ENCODE peak calls at places on chromosomes 11 and 22, in eight cellular contexts. I is stimulated activated CD8-positive, alpha-beta memory T cell treated with anti-CD3 and anti-CD28 coated beads, Interleukin-15, amount 100 ng/mL, for 24 hours; G is activated naive CD4-positive, alpha-beta T cell treated with anti-CD3 and anti-CD28 coated beads, Interleukin-2, amount 10 ng/mL, durations not matched to agents 7 days and 5 days; C is neural crest cell; L is fibroblast of pulmonary artery; A is GM23248; H is NCI-H1105 treated with DMSO at 0.1 percent for 48 hours; T is H54. Z is an unnamed sample.

GRCh38 chr11:93984205-93984586 is 37.0 kb upstream of the HEPHL1 start:
- DNase-seq in A (peak; percentile 49), H (no peak), C (no peak), L (no peak), T (no peak), G (no peak), I (no peak), Z (no peak)

GRCh38 chr11:67373916-67374570 is 645 bp upstream of the CLCF1 start:
- DNase-seq in G (peak; percentile 71), T (peak; percentile 90), L (peak; percentile 95), I (no peak), A (peak; percentile 99), C (peak; percentile 55), H (no peak), Z (peak; percentile 99)

GRCh38 chr22:49827853-49828598 is at the start of gene BRD1:
- DNase-seq in L (peak; percentile 66), G (peak; percentile 66), T (no peak), I (peak; percentile 40), A (peak; percentile 88), C (no peak), H (peak; percentile 21), Z (peak; percentile 64)

GRCh38 chr11:89604281-89604680 is 105.8 kb upstream of the TRIM77 start:
- DNase-seq in L (no peak), G (no peak), H (no peak), T (no peak), C (no peak), A (no peak), I (no peak), Z (no peak)

GRCh38 chr11:110200241-110200640 is 96.2 kb downstream of the RDX start:
- DNase-seq in H (no peak), G (no peak), L (peak; percentile 71), I (no peak), C (no peak), A (peak; percentile 54), T (no peak), Z (no peak)

GRCh38 chr11:33885338-33886005 is 6.4 kb downstream of the LMO2 start:
- DNase-seq in C (no peak), T (no peak), I (no peak), H (no peak), A (no peak), L (no peak), G (no peak), Z (no peak)

GRCh38 chr22:37320726-37321286 is 38.5 kb downstream of the CYTH4 start:
- DNase-seq in C (no peak), A (no peak), G (no peak), I (no peak), T (no peak), H (no peak), L (no peak), Z (no peak)

GRCh38 chr11:134557571-134558257 is 145.7 kb upstream of the B3GAT1 start:
- DNase-seq in I (no peak), G (no peak), T (no peak), L (no peak), C (no peak), A (no peak), H (no peak), Z (no peak)

GRCh38 chr11:118790357-118791014 is 478 bp downstream of the DDX6 start:
- DNase-seq in C (peak; percentile 51), A (peak; percentile 76), H (peak; percentile 68), I (peak; percentile 14), L (peak; percentile 53), T (peak; percentile 16), G (peak; percentile 68), Z (peak; percentile 58)

GRCh38 chr22:17303840-17304779 is 65.2 kb upstream of the CECR2 start:
- DNase-seq in G (peak; percentile 64), A (no peak), L (no peak), I (no peak), T (no peak), C (no peak), H (no peak), Z (no peak)

GRCh38 chr11:107732327-107733051 is 20.6 kb upstream of the SLN start:
- DNase-seq in G (no peak), L (no peak), A (no peak), H (no peak), T (no peak), C (no peak), I (no peak), Z (peak; percentile 65)

GRCh38 chr11:3124821-3125220 is 40.3 kb downstream of the OSBPL5 start:
- DNase-seq in I (no peak), C (no peak), L (no peak), T (no peak), H (no peak), G (no peak), A (no peak), Z (no peak)

GRCh38 chr11:95849087-95849825 is 59.0 kb downstream of the CEP57 start:
- DNase-seq in C (peak; percentile 15), H (peak; percentile 34), T (no peak), G (peak; percentile 43), L (peak; percentile 88), A (peak; percentile 84), I (no peak), Z (peak; percentile 68)

GRCh38 chr11:28759311-28759710 is 651.1 kb downstream of the METTL15 start:
- DNase-seq in C (no peak), I (no peak), A (no peak), G (no peak), T (no peak), L (peak; percentile 70), H (no peak), Z (no peak)

GRCh38 chr22:35177811-35178210 is 79.5 kb upstream of the HMGXB4 start:
- DNase-seq in A (no peak), I (no peak), T (no peak), H (no peak), L (no peak), G (no peak), C (no peak), Z (no peak)

GRCh38 chr22:44543781-44544181 is 45.7 kb upstream of the RTL6 start:
- DNase-seq in G (no peak), H (no peak), A (peak; percentile 61), T (no peak), L (no peak), C (no peak), I (no peak), Z (no peak)

GRCh38 chr11:80899381-80899780 is 1458.6 kb upstream of the TENM4 start:
- DNase-seq in L (peak; percentile 78), T (no peak), C (no peak), G (no peak), H (peak; percentile 69), I (no peak), A (peak; percentile 48), Z (peak; percentile 3)

GRCh38 chr11:74672956-74673895 is 58.0 kb downstream of the CHRDL2 start:
- DNase-seq in L (peak; percentile 99), T (peak; percentile 92), G (no peak), I (no peak), A (peak; percentile 97), C (no peak), H (no peak), Z (peak; percentile 97)

GRCh38 chr11:81658722-81659121 is 1074.9 kb downstream of the FAM181B start:
- DNase-seq in T (peak; percentile 17), I (no peak), L (peak; percentile 16), G (peak; percentile 25), A (peak; percentile 36), H (peak; percentile 15), C (no peak), Z (no peak)

GRCh38 chr11:1231396-1232327 is 8.8 kb downstream of the MUC5B start:
- DNase-seq in H (peak; percentile 8), T (no peak), C (no peak), G (peak; percentile 11), L (no peak), A (no peak), I (no peak), Z (no peak)

GRCh38 chr11:11841121-11841604 is 609 bp upstream of the USP47 start:
- DNase-seq in H (peak; percentile 50), G (no peak), T (peak; percentile 7), C (no peak), L (peak; percentile 24), A (peak; percentile 58), I (peak; percentile 6), Z (peak; percentile 36)

GRCh38 chr11:115676206-115676605 is 172.0 kb upstream of the CADM1 start:
- DNase-seq in A (no peak), T (no peak), I (no peak), G (no peak), L (no peak), C (no peak), H (peak; percentile 80), Z (no peak)

GRCh38 chr11:95337175-95337957 is 106.4 kb upstream of the SESN3 start:
- DNase-seq in A (peak; percentile 70), T (no peak), L (peak; percentile 67), I (no peak), C (peak; percentile 4), G (peak; percentile 83), H (peak; percentile 97), Z (peak; percentile 59)

GRCh38 chr11:12189543-12190235 is 79.3 kb downstream of the MICAL2 start:
- DNase-seq in A (no peak), T (no peak), H (peak; percentile 93), L (no peak), G (peak; percentile 37), C (no peak), I (no peak), Z (peak; percentile 77)

GRCh38 chr11:115581871-115582639 is 77.8 kb upstream of the CADM1 start:
- DNase-seq in G (no peak), T (no peak), H (peak; percentile 94), I (no peak), A (no peak), C (no peak), L (no peak), Z (peak; percentile 41)

GRCh38 chr11:97610000-97610399 is 1220.2 kb downstream of the JRKL start:
- DNase-seq in G (no peak), H (no peak), C (no peak), T (no peak), I (no peak), A (peak; percentile 0), L (peak; percentile 29), Z (no peak)

GRCh38 chr22:31122532-31123291 is at the start of gene INPP5J:
- DNase-seq in C (peak; percentile 41), G (no peak), A (peak; percentile 68), H (peak; percentile 80), I (no peak), L (peak; percentile 49), T (peak; percentile 73), Z (no peak)

GRCh38 chr22:42076764-42077485 is 2.6 kb upstream of the SMDT1 start:
- DNase-seq in T (no peak), A (no peak), C (no peak), I (no peak), G (no peak), L (no peak), H (no peak), Z (no peak)

GRCh38 chr11:78444726-78445125 is 27.1 kb upstream of the GAB2 start:
- DNase-seq in H (no peak), A (no peak), G (no peak), L (no peak), I (no peak), C (no peak), T (no peak), Z (no peak)

GRCh38 chr11:128720522-128720985 is 26.7 kb downstream of the FLI1 start:
- DNase-seq in I (no peak), L (peak; percentile 47), G (peak; percentile 58), A (no peak), H (no peak), T (no peak), C (peak; percentile 58), Z (no peak)

GRCh38 chr11:119460582-119460981 is 37.6 kb upstream of the THY1 start:
- DNase-seq in T (no peak), L (peak; percentile 82), I (no peak), A (peak; percentile 82), G (no peak), H (no peak), C (no peak), Z (peak; percentile 74)

GRCh38 chr11:6397156-6397555 is 6.9 kb downstream of the SMPD1 start:
- DNase-seq in I (no peak), T (no peak), A (peak; percentile 17), L (no peak), H (no peak), C (no peak), G (no peak), Z (no peak)